ENCODE peak calls at places on chromosomes 4 and X, in nine cellular contexts. One of them, this sample, is unnamed.
A peak's percentile ranks its signal among the peaks of the same experiment; 100 is the strongest.

GRCh38 chr4:147731611-147732515 is at the start of gene ARHGAP10:
- DNase-seq in ACHN: peak; percentile 79
- DNase-seq in HEK293T: peak; percentile 53
- DNase-seq in stimulated activated CD4-positive, alpha-beta T cell treated with anti-CD3 and anti-CD28 coated beads, Interleukin-4, amount 100 ng/mL, for 48 hours: peak; percentile 46
- DNase-seq in AG08395: peak; percentile 79
- DNase-seq in GM23248: peak; percentile 85
- DNase-seq in immature natural killer cell: peak; percentile 60
- DNase-seq in Ammon's horn: peak; percentile 43
- DNase-seq in fibroblast of pulmonary artery: peak; percentile 82
- DNase-seq in this sample: peak; percentile 57

GRCh38 chr4:151575646-151576045 is 166.7 kb downstream of the FHIP1A start:
- DNase-seq in ACHN: no peak
- DNase-seq in HEK293T: no peak
- DNase-seq in stimulated activated CD4-positive, alpha-beta T cell treated with anti-CD3 and anti-CD28 coated beads, Interleukin-4, amount 100 ng/mL, for 48 hours: no peak
- DNase-seq in AG08395: no peak
- DNase-seq in GM23248: peak; percentile 6
- DNase-seq in immature natural killer cell: no peak
- DNase-seq in Ammon's horn: no peak
- DNase-seq in fibroblast of pulmonary artery: no peak
- DNase-seq in this sample: no peak

GRCh38 chr4:27350161-27350560 is 489.5 kb downstream of the STIM2 start:
- DNase-seq in ACHN: no peak
- DNase-seq in HEK293T: no peak
- DNase-seq in stimulated activated CD4-positive, alpha-beta T cell treated with anti-CD3 and anti-CD28 coated beads, Interleukin-4, amount 100 ng/mL, for 48 hours: no peak
- DNase-seq in AG08395: peak; percentile 9
- DNase-seq in GM23248: peak; percentile 64
- DNase-seq in immature natural killer cell: no peak
- DNase-seq in Ammon's horn: no peak
- DNase-seq in fibroblast of pulmonary artery: peak; percentile 16
- DNase-seq in this sample: no peak

GRCh38 chr4:1402021-1402515 is 4.2 kb downstream of the NKX1-1 start:
- DNase-seq in ACHN: no peak
- DNase-seq in HEK293T: no peak
- DNase-seq in stimulated activated CD4-positive, alpha-beta T cell treated with anti-CD3 and anti-CD28 coated beads, Interleukin-4, amount 100 ng/mL, for 48 hours: no peak
- DNase-seq in AG08395: no peak
- DNase-seq in GM23248: no peak
- DNase-seq in immature natural killer cell: no peak
- DNase-seq in Ammon's horn: no peak
- DNase-seq in fibroblast of pulmonary artery: no peak
- DNase-seq in this sample: no peak

GRCh38 chrX:19647731-19648588 is 132.7 kb upstream of the MAP3K15 start:
- DNase-seq in ACHN: no peak
- DNase-seq in HEK293T: no peak
- DNase-seq in stimulated activated CD4-positive, alpha-beta T cell treated with anti-CD3 and anti-CD28 coated beads, Interleukin-4, amount 100 ng/mL, for 48 hours: no peak
- DNase-seq in AG08395: no peak
- DNase-seq in GM23248: peak; percentile 72
- DNase-seq in immature natural killer cell: no peak
- DNase-seq in Ammon's horn: no peak
- DNase-seq in fibroblast of pulmonary artery: no peak
- DNase-seq in this sample: no peak

GRCh38 chrX:41734530-41734929 is 10.5 kb downstream of the GPR82 start:
- DNase-seq in ACHN: peak; percentile 2
- DNase-seq in HEK293T: peak; percentile 25
- DNase-seq in stimulated activated CD4-positive, alpha-beta T cell treated with anti-CD3 and anti-CD28 coated beads, Interleukin-4, amount 100 ng/mL, for 48 hours: no peak
- DNase-seq in AG08395: peak; percentile 14
- DNase-seq in GM23248: peak; percentile 36
- DNase-seq in immature natural killer cell: no peak
- DNase-seq in Ammon's horn: peak; percentile 44
- DNase-seq in fibroblast of pulmonary artery: peak; percentile 33
- DNase-seq in this sample: no peak

GRCh38 chr4:145663194-145663593 is 16.8 kb upstream of the C4orf51 start:
- DNase-seq in ACHN: no peak
- DNase-seq in HEK293T: no peak
- DNase-seq in stimulated activated CD4-positive, alpha-beta T cell treated with anti-CD3 and anti-CD28 coated beads, Interleukin-4, amount 100 ng/mL, for 48 hours: no peak
- DNase-seq in AG08395: no peak
- DNase-seq in GM23248: no peak
- DNase-seq in immature natural killer cell: no peak
- DNase-seq in Ammon's horn: no peak
- DNase-seq in fibroblast of pulmonary artery: peak; percentile 6
- DNase-seq in this sample: no peak

GRCh38 chr4:187550256-187550950 is 445.2 kb upstream of the ZFP42 start:
- DNase-seq in ACHN: no peak
- DNase-seq in HEK293T: no peak
- DNase-seq in stimulated activated CD4-positive, alpha-beta T cell treated with anti-CD3 and anti-CD28 coated beads, Interleukin-4, amount 100 ng/mL, for 48 hours: no peak
- DNase-seq in AG08395: peak; percentile 11
- DNase-seq in GM23248: no peak
- DNase-seq in immature natural killer cell: no peak
- DNase-seq in Ammon's horn: no peak
- DNase-seq in fibroblast of pulmonary artery: peak; percentile 1
- DNase-seq in this sample: no peak

GRCh38 chr4:87112063-87112462 is 108.4 kb downstream of the KLHL8 start:
- DNase-seq in ACHN: no peak
- DNase-seq in HEK293T: no peak
- DNase-seq in stimulated activated CD4-positive, alpha-beta T cell treated with anti-CD3 and anti-CD28 coated beads, Interleukin-4, amount 100 ng/mL, for 48 hours: no peak
- DNase-seq in AG08395: no peak
- DNase-seq in GM23248: no peak
- DNase-seq in immature natural killer cell: no peak
- DNase-seq in Ammon's horn: no peak
- DNase-seq in fibroblast of pulmonary artery: no peak
- DNase-seq in this sample: no peak

GRCh38 chr4:17718471-17718870 is 63.0 kb downstream of the FAM184B start:
- DNase-seq in ACHN: no peak
- DNase-seq in HEK293T: no peak
- DNase-seq in stimulated activated CD4-positive, alpha-beta T cell treated with anti-CD3 and anti-CD28 coated beads, Interleukin-4, amount 100 ng/mL, for 48 hours: no peak
- DNase-seq in AG08395: no peak
- DNase-seq in GM23248: no peak
- DNase-seq in immature natural killer cell: no peak
- DNase-seq in Ammon's horn: no peak
- DNase-seq in fibroblast of pulmonary artery: no peak
- DNase-seq in this sample: no peak

GRCh38 chrX:48569958-48570357 is 4.3 kb upstream of the RBM3 start:
- DNase-seq in ACHN: no peak
- DNase-seq in HEK293T: no peak
- DNase-seq in stimulated activated CD4-positive, alpha-beta T cell treated with anti-CD3 and anti-CD28 coated beads, Interleukin-4, amount 100 ng/mL, for 48 hours: no peak
- DNase-seq in AG08395: peak; percentile 24
- DNase-seq in GM23248: peak; percentile 81
- DNase-seq in immature natural killer cell: no peak
- DNase-seq in Ammon's horn: no peak
- DNase-seq in fibroblast of pulmonary artery: no peak
- DNase-seq in this sample: no peak

GRCh38 chr4:171484681-171485080 is 328.5 kb upstream of the GALNTL6 start:
- DNase-seq in ACHN: no peak
- DNase-seq in HEK293T: no peak
- DNase-seq in stimulated activated CD4-positive, alpha-beta T cell treated with anti-CD3 and anti-CD28 coated beads, Interleukin-4, amount 100 ng/mL, for 48 hours: no peak
- DNase-seq in AG08395: no peak
- DNase-seq in GM23248: no peak
- DNase-seq in immature natural killer cell: no peak
- DNase-seq in Ammon's horn: no peak
- DNase-seq in fibroblast of pulmonary artery: no peak
- DNase-seq in this sample: no peak

GRCh38 chrX:112731793-112732192 is 52.1 kb upstream of the LHFPL1 start:
- DNase-seq in ACHN: no peak
- DNase-seq in HEK293T: no peak
- DNase-seq in stimulated activated CD4-positive, alpha-beta T cell treated with anti-CD3 and anti-CD28 coated beads, Interleukin-4, amount 100 ng/mL, for 48 hours: no peak
- DNase-seq in AG08395: peak; percentile 11
- DNase-seq in GM23248: peak; percentile 44
- DNase-seq in immature natural killer cell: no peak
- DNase-seq in Ammon's horn: no peak
- DNase-seq in fibroblast of pulmonary artery: peak; percentile 36
- DNase-seq in this sample: no peak

GRCh38 chrX:39725928-39726619 is 371.7 kb downstream of the BCOR start:
- DNase-seq in ACHN: no peak
- DNase-seq in HEK293T: no peak
- DNase-seq in stimulated activated CD4-positive, alpha-beta T cell treated with anti-CD3 and anti-CD28 coated beads, Interleukin-4, amount 100 ng/mL, for 48 hours: no peak
- DNase-seq in AG08395: peak; percentile 78
- DNase-seq in GM23248: peak; percentile 85
- DNase-seq in immature natural killer cell: no peak
- DNase-seq in Ammon's horn: no peak
- DNase-seq in fibroblast of pulmonary artery: peak; percentile 93
- DNase-seq in this sample: no peak

GRCh38 chrX:56281789-56282188 is 49.6 kb downstream of the KLF8 start:
- DNase-seq in ACHN: peak; percentile 15
- DNase-seq in HEK293T: no peak
- DNase-seq in stimulated activated CD4-positive, alpha-beta T cell treated with anti-CD3 and anti-CD28 coated beads, Interleukin-4, amount 100 ng/mL, for 48 hours: no peak
- DNase-seq in AG08395: no peak
- DNase-seq in GM23248: peak; percentile 23
- DNase-seq in immature natural killer cell: peak; percentile 17
- DNase-seq in Ammon's horn: peak; percentile 26
- DNase-seq in fibroblast of pulmonary artery: peak; percentile 40
- DNase-seq in this sample: peak; percentile 34

GRCh38 chr4:66340286-66340893 is 670.1 kb upstream of the EPHA5 start:
- DNase-seq in ACHN: no peak
- DNase-seq in HEK293T: no peak
- DNase-seq in stimulated activated CD4-positive, alpha-beta T cell treated with anti-CD3 and anti-CD28 coated beads, Interleukin-4, amount 100 ng/mL, for 48 hours: no peak
- DNase-seq in AG08395: no peak
- DNase-seq in GM23248: no peak
- DNase-seq in immature natural killer cell: no peak
- DNase-seq in Ammon's horn: no peak
- DNase-seq in fibroblast of pulmonary artery: no peak
- DNase-seq in this sample: no peak

GRCh38 chrX:15815779-15816452 is 25.6 kb downstream of the ZRSR2 start:
- DNase-seq in ACHN: peak; percentile 9
- DNase-seq in HEK293T: peak; percentile 46
- DNase-seq in stimulated activated CD4-positive, alpha-beta T cell treated with anti-CD3 and anti-CD28 coated beads, Interleukin-4, amount 100 ng/mL, for 48 hours: peak; percentile 1
- DNase-seq in AG08395: peak; percentile 45
- DNase-seq in GM23248: peak; percentile 31
- DNase-seq in immature natural killer cell: peak; percentile 8
- DNase-seq in Ammon's horn: peak; percentile 32
- DNase-seq in fibroblast of pulmonary artery: peak; percentile 31
- DNase-seq in this sample: peak; percentile 5

GRCh38 chr4:122842984-122843531 is 16.4 kb downstream of the FGF2 start:
- DNase-seq in ACHN: no peak
- DNase-seq in HEK293T: peak; percentile 54
- DNase-seq in stimulated activated CD4-positive, alpha-beta T cell treated with anti-CD3 and anti-CD28 coated beads, Interleukin-4, amount 100 ng/mL, for 48 hours: no peak
- DNase-seq in AG08395: peak; percentile 20
- DNase-seq in GM23248: peak; percentile 48
- DNase-seq in immature natural killer cell: no peak
- DNase-seq in Ammon's horn: no peak
- DNase-seq in fibroblast of pulmonary artery: no peak
- DNase-seq in this sample: no peak

GRCh38 chr4:65777270-65777669 is 107.0 kb upstream of the EPHA5 start:
- DNase-seq in ACHN: no peak
- DNase-seq in HEK293T: no peak
- DNase-seq in stimulated activated CD4-positive, alpha-beta T cell treated with anti-CD3 and anti-CD28 coated beads, Interleukin-4, amount 100 ng/mL, for 48 hours: no peak
- DNase-seq in AG08395: no peak
- DNase-seq in GM23248: no peak
- DNase-seq in immature natural killer cell: no peak
- DNase-seq in Ammon's horn: no peak
- DNase-seq in fibroblast of pulmonary artery: no peak
- DNase-seq in this sample: no peak

GRCh38 chrX:154730271-154730883 is 20.5 kb downstream of the GAB3 start:
- DNase-seq in ACHN: no peak
- DNase-seq in HEK293T: no peak
- DNase-seq in stimulated activated CD4-positive, alpha-beta T cell treated with anti-CD3 and anti-CD28 coated beads, Interleukin-4, amount 100 ng/mL, for 48 hours: no peak
- DNase-seq in AG08395: peak; percentile 42
- DNase-seq in GM23248: peak; percentile 72
- DNase-seq in immature natural killer cell: no peak
- DNase-seq in Ammon's horn: no peak
- DNase-seq in fibroblast of pulmonary artery: peak; percentile 88
- DNase-seq in this sample: no peak

GRCh38 chrX:1165535-1166196 is 46.8 kb downstream of the CRLF2 start:
- DNase-seq in ACHN: no peak
- DNase-seq in HEK293T: no peak
- DNase-seq in stimulated activated CD4-positive, alpha-beta T cell treated with anti-CD3 and anti-CD28 coated beads, Interleukin-4, amount 100 ng/mL, for 48 hours: no peak
- DNase-seq in AG08395: no peak
- DNase-seq in GM23248: peak; percentile 33
- DNase-seq in immature natural killer cell: peak; percentile 39
- DNase-seq in Ammon's horn: no peak
- DNase-seq in fibroblast of pulmonary artery: peak; percentile 12
- DNase-seq in this sample: peak; percentile 55

GRCh38 chr4:111854494-111855087 is 290.7 kb upstream of the FAM241A start:
- DNase-seq in ACHN: peak; percentile 25
- DNase-seq in HEK293T: peak; percentile 35
- DNase-seq in stimulated activated CD4-positive, alpha-beta T cell treated with anti-CD3 and anti-CD28 coated beads, Interleukin-4, amount 100 ng/mL, for 48 hours: no peak
- DNase-seq in AG08395: peak; percentile 53
- DNase-seq in GM23248: peak; percentile 74
- DNase-seq in immature natural killer cell: no peak
- DNase-seq in Ammon's horn: peak; percentile 63
- DNase-seq in fibroblast of pulmonary artery: peak; percentile 59
- DNase-seq in this sample: no peak

GRCh38 chr4:11228575-11228974 is 200.1 kb downstream of the HS3ST1 start:
- DNase-seq in ACHN: no peak
- DNase-seq in HEK293T: no peak
- DNase-seq in stimulated activated CD4-positive, alpha-beta T cell treated with anti-CD3 and anti-CD28 coated beads, Interleukin-4, amount 100 ng/mL, for 48 hours: no peak
- DNase-seq in AG08395: no peak
- DNase-seq in GM23248: no peak
- DNase-seq in immature natural killer cell: no peak
- DNase-seq in Ammon's horn: no peak
- DNase-seq in fibroblast of pulmonary artery: peak; percentile 13
- DNase-seq in this sample: no peak

GRCh38 chr4:56134272-56134671 is 185.5 kb downstream of the CEP135 start:
- DNase-seq in ACHN: no peak
- DNase-seq in HEK293T: no peak
- DNase-seq in stimulated activated CD4-positive, alpha-beta T cell treated with anti-CD3 and anti-CD28 coated beads, Interleukin-4, amount 100 ng/mL, for 48 hours: no peak
- DNase-seq in AG08395: no peak
- DNase-seq in GM23248: peak; percentile 51
- DNase-seq in immature natural killer cell: no peak
- DNase-seq in Ammon's horn: no peak
- DNase-seq in fibroblast of pulmonary artery: peak; percentile 98
- DNase-seq in this sample: no peak

GRCh38 chrX:152824841-152825374 is 5.6 kb downstream of the CETN2 start:
- DNase-seq in ACHN: no peak
- DNase-seq in HEK293T: no peak
- DNase-seq in stimulated activated CD4-positive, alpha-beta T cell treated with anti-CD3 and anti-CD28 coated beads, Interleukin-4, amount 100 ng/mL, for 48 hours: no peak
- DNase-seq in AG08395: no peak
- DNase-seq in GM23248: peak; percentile 53
- DNase-seq in immature natural killer cell: no peak
- DNase-seq in Ammon's horn: no peak
- DNase-seq in fibroblast of pulmonary artery: no peak
- DNase-seq in this sample: no peak

GRCh38 chrX:130082244-130083106 is 27.8 kb downstream of the ELF4 start:
- DNase-seq in ACHN: no peak
- DNase-seq in HEK293T: no peak
- DNase-seq in stimulated activated CD4-positive, alpha-beta T cell treated with anti-CD3 and anti-CD28 coated beads, Interleukin-4, amount 100 ng/mL, for 48 hours: peak; percentile 51
- DNase-seq in AG08395: no peak
- DNase-seq in GM23248: peak; percentile 60
- DNase-seq in immature natural killer cell: peak; percentile 84
- DNase-seq in Ammon's horn: peak; percentile 18
- DNase-seq in fibroblast of pulmonary artery: no peak
- DNase-seq in this sample: peak; percentile 82

GRCh38 chr4:2074588-2074987 is 15.5 kb downstream of the NAT8L start:
- DNase-seq in ACHN: no peak
- DNase-seq in HEK293T: no peak
- DNase-seq in stimulated activated CD4-positive, alpha-beta T cell treated with anti-CD3 and anti-CD28 coated beads, Interleukin-4, amount 100 ng/mL, for 48 hours: no peak
- DNase-seq in AG08395: no peak
- DNase-seq in GM23248: no peak
- DNase-seq in immature natural killer cell: no peak
- DNase-seq in Ammon's horn: no peak
- DNase-seq in fibroblast of pulmonary artery: no peak
- DNase-seq in this sample: no peak

GRCh38 chrX:56576721-56577120 is 13.3 kb downstream of the UBQLN2 start:
- DNase-seq in ACHN: no peak
- DNase-seq in HEK293T: no peak
- DNase-seq in stimulated activated CD4-positive, alpha-beta T cell treated with anti-CD3 and anti-CD28 coated beads, Interleukin-4, amount 100 ng/mL, for 48 hours: no peak
- DNase-seq in AG08395: no peak
- DNase-seq in GM23248: no peak
- DNase-seq in immature natural killer cell: no peak
- DNase-seq in Ammon's horn: no peak
- DNase-seq in fibroblast of pulmonary artery: no peak
- DNase-seq in this sample: no peak

GRCh38 chr4:16667464-16667863 is 231.0 kb downstream of the LDB2 start:
- DNase-seq in ACHN: no peak
- DNase-seq in HEK293T: no peak
- DNase-seq in stimulated activated CD4-positive, alpha-beta T cell treated with anti-CD3 and anti-CD28 coated beads, Interleukin-4, amount 100 ng/mL, for 48 hours: no peak
- DNase-seq in AG08395: peak; percentile 80
- DNase-seq in GM23248: peak; percentile 96
- DNase-seq in immature natural killer cell: no peak
- DNase-seq in Ammon's horn: no peak
- DNase-seq in fibroblast of pulmonary artery: peak; percentile 64
- DNase-seq in this sample: no peak

GRCh38 chr4:80202190-80202711 is 4.9 kb downstream of the PRDM8 start:
- DNase-seq in ACHN: peak; percentile 61
- DNase-seq in HEK293T: peak; percentile 52
- DNase-seq in stimulated activated CD4-positive, alpha-beta T cell treated with anti-CD3 and anti-CD28 coated beads, Interleukin-4, amount 100 ng/mL, for 48 hours: peak; percentile 73
- DNase-seq in AG08395: peak; percentile 83
- DNase-seq in GM23248: peak; percentile 91
- DNase-seq in immature natural killer cell: peak; percentile 68
- DNase-seq in Ammon's horn: peak; percentile 67
- DNase-seq in fibroblast of pulmonary artery: peak; percentile 73
- DNase-seq in this sample: peak; percentile 72

GRCh38 chrX:69556094-69557011 is 52.2 kb downstream of the NALF2 start:
- DNase-seq in ACHN: no peak
- DNase-seq in HEK293T: peak; percentile 12
- DNase-seq in stimulated activated CD4-positive, alpha-beta T cell treated with anti-CD3 and anti-CD28 coated beads, Interleukin-4, amount 100 ng/mL, for 48 hours: no peak
- DNase-seq in AG08395: no peak
- DNase-seq in GM23248: no peak
- DNase-seq in immature natural killer cell: no peak
- DNase-seq in Ammon's horn: no peak
- DNase-seq in fibroblast of pulmonary artery: peak; percentile 95
- DNase-seq in this sample: no peak